ENCODE peak calls at places on chromosomes 3 and 15, in five cellular contexts. D is tibial artery; G is CD8-positive, alpha-beta T cell; P is psoas muscle; H is AG09319. R is an unnamed sample.

GRCh38 chr3:9147215-9147895 is 102.1 kb downstream of the SRGAP3 start:
- DNase-seq in D (no peak), G (no peak), P (no peak), H (no peak), R (no peak)

GRCh38 chr3:189233225-189233858 is 61.6 kb downstream of the TPRG1 start:
- DNase-seq in D (peak; percentile 62), G (no peak), P (peak; percentile 66), H (peak; percentile 34), R (peak; percentile 24)

GRCh38 chr15:51931638-51932037 is 39.9 kb downstream of the LEO1 start:
- DNase-seq in D (no peak), G (no peak), P (no peak), H (no peak), R (no peak)

GRCh38 chr3:194623449-194624290 is 9.5 kb downstream of the TMEM44 start:
- DNase-seq in D (no peak), G (no peak), P (no peak), H (no peak), R (no peak)

GRCh38 chr3:80697291-80697690 is 929.5 kb upstream of the ROBO1 start:
- DNase-seq in D (no peak), G (no peak), P (no peak), H (no peak), R (no peak)

GRCh38 chr3:11539677-11540076 is 104.0 kb downstream of the VGLL4 start:
- DNase-seq in D (no peak), G (no peak), P (no peak), H (no peak), R (no peak)

GRCh38 chr3:101973163-101973505 is 123.8 kb downstream of the NFKBIZ start:
- DNase-seq in D (no peak), G (no peak), P (no peak), H (no peak), R (no peak)

GRCh38 chr15:90358124-90359033 is 6.3 kb downstream of the ZNF774 start:
- DNase-seq in D (no peak), G (no peak), P (no peak), H (no peak), R (no peak)

GRCh38 chr3:10417849-10418248 is 87.5 kb downstream of the ATP2B2 start:
- DNase-seq in D (no peak), G (no peak), P (no peak), H (no peak), R (no peak)

GRCh38 chr3:80424951-80425350 is 657.2 kb upstream of the ROBO1 start:
- DNase-seq in D (no peak), G (no peak), P (no peak), H (no peak), R (no peak)

GRCh38 chr15:48370460-48370859 is 39.2 kb downstream of the DUT start:
- DNase-seq in D (no peak), G (no peak), P (no peak), H (peak; percentile 86), R (peak; percentile 71)

DNA sequence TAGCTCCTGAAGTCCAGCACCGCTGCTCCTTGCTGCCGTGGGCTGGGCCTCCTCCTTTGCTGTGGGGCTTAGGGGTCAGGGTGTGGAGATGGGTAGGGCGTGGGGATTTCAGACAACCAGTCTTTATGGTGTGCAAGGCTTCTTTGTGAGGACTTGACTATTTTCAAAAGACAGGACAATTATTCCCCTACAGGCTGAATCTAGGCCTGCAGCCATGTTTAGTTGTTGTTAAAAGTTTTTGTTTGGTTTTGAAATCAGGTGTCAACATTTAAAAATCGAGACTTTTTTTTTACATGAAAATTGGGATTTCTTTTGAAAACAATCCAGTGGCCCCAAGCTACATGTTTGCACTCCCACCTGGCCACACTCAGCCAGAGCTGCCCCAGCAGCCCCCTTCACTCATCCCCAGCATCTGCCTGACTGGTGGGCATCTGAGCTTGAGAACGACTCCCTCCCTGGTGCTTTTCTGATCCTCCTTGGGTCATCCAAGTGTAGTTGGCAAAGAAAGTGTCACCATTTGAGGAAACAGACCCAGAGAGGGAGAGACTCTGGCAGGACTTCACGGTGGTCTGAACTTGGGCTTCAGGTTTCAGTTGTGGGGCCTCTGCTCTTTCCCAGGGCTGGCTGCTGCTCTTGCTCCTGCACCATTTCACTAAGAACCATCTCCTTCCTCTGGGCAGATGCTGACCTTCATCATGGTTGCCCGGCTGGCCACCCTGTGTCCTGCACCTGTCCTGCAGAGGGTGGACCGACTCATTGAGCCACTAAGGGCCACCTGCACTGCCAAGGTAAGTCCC is 10.4 kb downstream of the RPL32 start:
- DNase-seq in D (no peak), G (no peak), P (no peak), H (no peak), R (no peak)
- TF ChIP-seq CTCF in D (peak; percentile 21), G (no peak), P (peak; percentile 11), H (peak; percentile 2), R (peak; percentile 18)

DNA sequence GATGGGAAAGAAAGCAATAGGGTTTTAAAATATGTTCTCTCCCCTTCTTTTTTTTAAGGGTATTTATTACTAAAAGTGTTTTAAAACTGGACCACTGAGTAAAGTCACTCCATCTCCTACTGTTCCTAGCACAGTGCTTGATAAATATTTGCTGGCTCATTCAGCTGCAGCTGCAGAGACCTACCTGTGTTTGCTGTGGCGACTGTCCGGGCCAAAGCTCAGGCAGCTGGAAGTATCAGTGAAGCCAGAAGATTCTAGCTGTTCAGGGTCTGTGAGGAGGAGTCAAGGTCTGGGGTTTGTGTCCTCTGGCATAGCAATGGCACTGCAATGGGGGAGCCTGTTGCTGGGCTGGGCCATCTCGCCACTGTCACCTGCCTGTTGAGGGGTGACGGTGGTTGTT is 109.9 kb downstream of the RPLP1 start:
- DNase-seq in D (no peak), G (no peak), P (no peak), H (no peak), R (no peak)
- TF ChIP-seq CTCF in D (no peak), G (no peak), P (no peak), H (no peak), R (no peak)

DNA sequence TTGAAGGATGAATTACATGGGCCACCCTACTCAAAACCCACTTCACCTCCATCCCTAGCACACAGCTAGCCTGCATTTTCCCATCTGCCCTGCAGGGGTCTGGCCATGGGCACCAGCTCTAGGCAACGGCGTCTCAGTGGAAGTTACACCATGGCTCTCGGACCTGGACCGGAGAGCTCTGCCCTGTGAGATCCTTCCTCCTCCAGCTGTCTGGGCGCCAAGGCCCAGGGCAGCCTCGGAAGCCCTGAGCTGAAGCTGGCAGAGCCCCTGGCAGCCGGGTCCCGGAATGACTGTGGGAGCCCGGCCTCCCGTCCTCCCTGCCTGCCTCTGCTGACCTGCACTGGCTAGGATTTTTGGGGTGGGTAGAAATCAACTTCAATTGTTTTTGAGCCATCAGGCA is 98.9 kb downstream of the CHSY1 start:
- DNase-seq in D (no peak), G (no peak), P (no peak), H (no peak), R (no peak)
- TF ChIP-seq CTCF in D (no peak), G (no peak), P (no peak), H (peak; percentile 24), R (peak; percentile 48)

GRCh38 chr3:134313839-134314587 is 60.2 kb downstream of the AMOTL2 start:
- DNase-seq in D (no peak), G (no peak), P (no peak), H (no peak), R (no peak)

GRCh38 chr3:134312873-134313838 is 61.1 kb downstream of the AMOTL2 start:
- DNase-seq in D (peak; percentile 77), G (no peak), P (peak; percentile 94), H (no peak), R (no peak)

GRCh38 chr3:134311265-134311664 is 60.6 kb upstream of the RYK start:
- DNase-seq in D (no peak), G (no peak), P (no peak), H (no peak), R (no peak)

GRCh38 chr3:134311693-134312071 is 61.0 kb upstream of the RYK start:
- DNase-seq in D (no peak), G (no peak), P (no peak), H (no peak), R (no peak)

DNA sequence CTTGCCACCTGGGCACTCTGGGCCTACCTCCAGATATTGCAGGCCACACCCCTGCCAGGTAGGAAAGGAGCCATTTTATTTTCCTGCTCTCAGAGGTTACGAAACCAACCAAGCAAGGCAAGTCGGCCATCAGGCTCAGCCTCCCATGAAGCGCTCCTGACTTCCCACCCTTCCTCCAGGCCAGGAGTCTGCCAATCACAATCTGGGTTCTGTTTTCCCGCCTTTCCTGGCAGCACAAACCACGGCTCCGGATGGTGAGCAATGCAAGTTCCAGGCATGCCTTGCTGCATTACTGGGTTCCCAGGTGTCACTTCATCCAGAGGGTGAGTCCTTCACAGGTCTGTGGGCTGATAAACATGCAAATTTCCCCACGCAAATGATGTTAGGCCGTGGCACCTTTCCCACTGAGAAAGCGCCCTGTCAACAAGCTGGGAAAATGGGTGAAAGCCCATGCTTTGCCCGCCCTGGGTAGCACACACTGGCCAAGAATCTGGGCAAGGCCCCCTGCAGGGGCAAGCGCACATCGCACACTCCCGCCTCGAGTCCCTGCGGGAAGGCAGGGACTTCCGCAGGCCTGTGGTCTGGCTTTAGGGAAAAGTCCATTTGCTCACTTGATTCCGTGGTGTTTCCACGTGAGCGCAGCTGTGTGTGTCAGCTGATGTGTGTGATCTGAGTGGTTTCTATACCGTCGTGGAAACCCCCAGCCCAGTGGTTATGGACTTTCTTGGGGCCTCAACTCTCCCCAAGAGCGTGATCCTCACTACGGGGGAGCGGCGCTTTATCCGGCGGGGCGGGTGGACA is 61.6 kb upstream of the RYK start:
- DNase-seq in D (no peak), G (no peak), P (peak; percentile 71), H (no peak), R (no peak)
- TF ChIP-seq CTCF in D (no peak), G (no peak), P (peak; percentile 13), H (no peak), R (peak; percentile 49)

DNA sequence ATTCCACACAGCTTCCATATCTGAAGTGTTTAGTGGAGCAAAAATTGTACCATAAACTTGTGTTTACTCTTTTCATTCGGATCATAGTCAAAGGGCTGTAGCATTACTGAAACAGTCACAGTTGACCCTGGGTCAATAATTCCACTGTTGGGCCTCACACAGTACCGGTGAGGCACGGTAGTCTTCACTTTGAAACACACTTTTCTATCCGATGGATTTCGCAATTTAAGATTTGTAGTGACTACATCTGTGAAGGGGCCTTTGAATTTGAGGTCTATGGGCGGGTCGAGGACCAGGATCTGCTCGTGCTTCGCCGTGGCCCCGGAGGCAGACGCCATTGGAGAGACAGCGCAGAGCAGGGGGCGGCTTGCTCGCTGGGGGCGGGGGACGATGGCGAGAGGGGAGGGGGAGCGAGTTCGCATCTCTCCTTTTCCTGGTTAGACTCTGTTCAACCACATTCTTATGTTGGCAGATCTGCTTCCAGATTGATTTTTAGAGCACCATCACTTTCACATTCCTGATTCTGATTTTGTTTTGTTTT is 19.8 kb downstream of the RLBP1 start:
- DNase-seq in D (no peak), G (no peak), P (no peak), H (no peak), R (no peak)
- TF ChIP-seq CTCF in D (no peak), G (no peak), P (no peak), H (no peak), R (no peak)

GRCh38 chr3:48069339-48069738 is 53.1 kb upstream of the MAP4 start:
- DNase-seq in D (no peak), G (no peak), P (no peak), H (no peak), R (no peak)

GRCh38 chr3:48065035-48065434 is 48.8 kb upstream of the MAP4 start:
- DNase-seq in D (no peak), G (no peak), P (no peak), H (no peak), R (no peak)

GRCh38 chr3:48068886-48069285 is 52.7 kb upstream of the MAP4 start:
- DNase-seq in D (no peak), G (no peak), P (no peak), H (no peak), R (no peak)

GRCh38 chr3:48070030-48070429 is 53.8 kb upstream of the MAP4 start:
- DNase-seq in D (no peak), G (no peak), P (no peak), H (no peak), R (no peak)

GRCh38 chr3:48067271-48067670 is 51.1 kb upstream of the MAP4 start:
- DNase-seq in D (no peak), G (no peak), P (no peak), H (no peak), R (no peak)
- TF ChIP-seq CTCF in D (no peak), G (no peak), P (no peak), H (no peak), R (no peak)